ENCODE peak calls at places on chromosomes 6 and 20, in five cellular contexts. F is K562, I is testis, M is gastrocnemius medialis, P is adrenal gland. K is an unnamed sample.

GRCh38 chr20:17959257-17959627 is 9.4 kb downstream of the SNX5 start:
- DNase-seq in I (no peak), P (no peak), M (no peak), F (no peak), K (no peak)

GRCh38 chr6:6674872-6675271 is 86.4 kb downstream of the LY86 start:
- DNase-seq in P (no peak), M (no peak), I (peak), F (peak), K (peak)

GRCh38 chr6:35321091-35321490 is 21.3 kb upstream of the PPARD start:
- DNase-seq in P (no peak), I (no peak), F (no peak), M (no peak), K (no peak)

GRCh38 chr20:48614593-48615274 is 213.1 kb downstream of the PREX1 start:
- DNase-seq in M (no peak), F (no peak), P (no peak), I (no peak), K (no peak)

GRCh38 chr6:22413681-22414305 is 117.0 kb upstream of the PRL start:
- DNase-seq in P (no peak), I (no peak), F (no peak), M (no peak), K (no peak)

GRCh38 chr20:8940311-8940710 is 128.6 kb upstream of the PLCB4 start:
- DNase-seq in P (peak), F (no peak), I (no peak), M (peak), K (no peak)

GRCh38 chr20:49482621-49483017 is at the start of gene KCNB1:
- DNase-seq in F (peak), M (peak), P (peak), I (peak), K (peak)

GRCh38 chr6:156190270-156190669 is 586.9 kb upstream of the ARID1B start:
- DNase-seq in F (no peak), P (no peak), I (no peak), M (no peak), K (no peak)

GRCh38 chr6:24574809-24575208 is 71.2 kb downstream of the KIAA0319 start:
- DNase-seq in M (no peak), F (no peak), P (no peak), I (no peak), K (no peak)

GRCh38 chr6:161101517-161101916 is 109.9 kb downstream of the MAP3K4 start:
- DNase-seq in P (no peak), I (no peak), F (no peak), M (no peak), K (peak)

GRCh38 chr6:36441307-36441894 is 1.3 kb downstream of the PXT1 start:
- DNase-seq in P (peak), M (peak), F (peak), I (peak), K (peak)

GRCh38 chr6:88246654-88247053 is 80.5 kb upstream of the CNR1 start:
- DNase-seq in F (peak), M (no peak), P (no peak), I (no peak), K (peak)

GRCh38 chr6:11500008-11500407 is 37.5 kb upstream of the TMEM170B start:
- DNase-seq in I (no peak), P (no peak), M (no peak), F (no peak), K (no peak)

GRCh38 chr20:62962891-62963613 is 10.5 kb downstream of the SLC17A9 start:
- DNase-seq in I (no peak), F (no peak), M (no peak), P (no peak), K (no peak)

GRCh38 chr20:33441142-33441955 is 2.2 kb downstream of the SNTA1 start:
- DNase-seq in P (peak), I (peak), M (no peak), F (peak), K (no peak)

GRCh38 chr6:43090557-43090952 is 14.4 kb downstream of the PTK7 start:
- DNase-seq in M (no peak), I (no peak), F (no peak), P (no peak), K (no peak)

GRCh38 chr6:26361544-26361943 is 3.5 kb upstream of the BTN3A2 start:
- DNase-seq in I (no peak), F (no peak), P (no peak), M (no peak), K (no peak)

GRCh38 chr6:112936476-112936875 is 589.3 kb downstream of the RFPL4B start:
- DNase-seq in P (no peak), M (no peak), I (no peak), F (no peak), K (no peak)

GRCh38 chr6:157813757-157814455 is 9.1 kb upstream of the SNX9 start:
- DNase-seq in F (no peak), M (no peak), P (peak), I (no peak), K (no peak)

GRCh38 chr6:17485181-17485580 is 91.8 kb downstream of the CAP2 start:
- DNase-seq in I (no peak), F (no peak), P (no peak), M (peak), K (no peak)

GRCh38 chr6:15796844-15797243 is 134.0 kb upstream of the DTNBP1 start:
- DNase-seq in M (no peak), F (no peak), P (no peak), I (no peak), K (no peak)

GRCh38 chr6:1075444-1075843 is 236.5 kb upstream of the FOXQ1 start:
- DNase-seq in P (no peak), M (no peak), I (no peak), F (no peak), K (no peak)

GRCh38 chr6:128601060-128601459 is 80.7 kb upstream of the PTPRK start:
- DNase-seq in M (no peak), I (no peak), F (no peak), P (no peak), K (no peak)

GRCh38 chr6:85192186-85192585 is 257.7 kb upstream of the NT5E start:
- DNase-seq in F (no peak), M (no peak), I (no peak), P (no peak), K (no peak)

GRCh38 chr20:11261533-11262000 is 587.8 kb upstream of the JAG1 start:
- DNase-seq in I (no peak), M (no peak), P (no peak), F (no peak), K (no peak)

GRCh38 chr6:143368426-143368825 is 82.1 kb downstream of the ADAT2 start:
- DNase-seq in F (no peak), M (no peak), I (no peak), P (no peak), K (peak)

GRCh38 chr20:56722042-56722441 is 92.9 kb downstream of the TFAP2C start:
- DNase-seq in P (peak), I (no peak), F (no peak), M (peak), K (no peak)

GRCh38 chr6:135701426-135701825 is 150.1 kb upstream of the PDE7B start:
- DNase-seq in P (no peak), F (no peak), M (no peak), I (no peak), K (no peak)

GRCh38 chr6:31007694-31008093 is 2.6 kb upstream of the MUC22 start:
- DNase-seq in P (no peak), F (no peak), M (no peak), I (no peak), K (no peak)

GRCh38 chr6:170111816-170112582 is 178.9 kb downstream of the DLL1 start:
- DNase-seq in F (no peak), P (no peak), I (peak), M (no peak), K (no peak)

GRCh38 chr6:43836507-43836906 is 66.5 kb downstream of the VEGFA start:
- DNase-seq in M (no peak), F (peak), I (no peak), P (no peak), K (peak)

GRCh38 chr6:152634773-152635172 is 2.4 kb downstream of the SYNE1 start:
- DNase-seq in F (no peak), I (peak), M (no peak), P (no peak), K (no peak)

GRCh38 chr6:152632383-152632782 is 4.8 kb downstream of the SYNE1 start:
- DNase-seq in F (no peak), I (no peak), P (no peak), M (no peak), K (no peak)

GRCh38 chr6:152636675-152637421 is at the start of gene SYNE1:
- DNase-seq in F (no peak), M (no peak), P (peak), I (peak), K (no peak)

GRCh38 chr6:152637422-152638047 is 373 bp upstream of the SYNE1 start:
- DNase-seq in M (no peak), F (no peak), P (no peak), I (no peak), K (no peak)

GRCh38 chr6:152635949-152636674 is 1.1 kb downstream of the SYNE1 start:
- DNase-seq in M (no peak), I (peak), F (no peak), P (peak), K (no peak)
- TF ChIP-seq POLR2A in M (no peak), I (no peak), F (no peak), P (peak), K (no peak)

DNA sequence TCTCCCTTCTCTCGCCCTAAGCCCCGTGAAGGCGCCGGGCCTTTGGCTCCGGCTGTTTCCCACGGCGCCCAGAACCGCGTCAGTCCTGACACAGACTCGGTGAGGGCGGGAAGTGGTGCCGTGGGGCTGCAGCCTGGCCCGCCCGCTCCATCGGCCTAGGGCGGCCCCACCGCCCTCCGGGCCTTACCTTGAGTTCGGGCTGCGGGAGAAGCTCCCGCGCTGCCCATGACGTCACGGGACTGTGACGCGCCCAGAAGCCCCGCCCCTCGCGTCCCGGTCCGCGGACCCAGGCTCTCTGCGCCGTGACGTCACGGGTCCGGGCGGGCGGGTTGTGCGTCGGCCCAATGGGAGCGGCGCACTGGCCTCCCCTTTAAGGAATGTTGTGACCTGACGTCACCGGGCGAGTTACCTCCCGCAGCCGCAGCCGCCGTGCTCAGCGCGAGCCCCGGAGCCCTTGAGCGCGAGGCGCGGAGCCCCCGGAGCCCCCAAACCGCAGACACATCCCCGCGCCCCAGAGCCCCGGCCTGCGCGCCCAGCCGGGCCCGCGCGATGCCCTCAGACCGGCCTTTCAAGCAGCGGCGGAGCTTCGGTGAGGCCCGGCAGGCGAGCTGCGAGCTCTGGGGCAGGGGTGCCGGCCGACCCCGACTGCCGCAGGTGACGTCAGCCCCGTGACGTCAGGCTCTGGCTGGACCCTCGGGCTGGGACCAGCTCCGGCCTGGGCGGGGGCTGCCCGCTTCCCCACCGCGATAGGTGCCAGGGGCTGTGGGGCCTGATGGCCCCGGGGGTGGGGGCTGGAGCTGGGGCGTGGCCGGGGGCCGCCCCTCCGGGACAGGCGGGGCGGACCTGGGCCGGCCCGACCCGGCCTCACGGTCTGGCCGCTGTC is at the start of gene MAP1LC3A:
- DNase-seq in P (peak), M (peak), F (peak), I (peak), K (peak)
- TF ChIP-seq POLR2A in P (peak), M (peak), F (no peak), I (peak), K (peak)

GRCh38 chr20:44054118-44054517 is 132.9 kb downstream of the JPH2 start:
- DNase-seq in M (no peak), F (no peak), P (no peak), I (no peak), K (no peak)
- TF ChIP-seq POLR2A in M (no peak), F (no peak), P (no peak), I (no peak), K (no peak)

DNA sequence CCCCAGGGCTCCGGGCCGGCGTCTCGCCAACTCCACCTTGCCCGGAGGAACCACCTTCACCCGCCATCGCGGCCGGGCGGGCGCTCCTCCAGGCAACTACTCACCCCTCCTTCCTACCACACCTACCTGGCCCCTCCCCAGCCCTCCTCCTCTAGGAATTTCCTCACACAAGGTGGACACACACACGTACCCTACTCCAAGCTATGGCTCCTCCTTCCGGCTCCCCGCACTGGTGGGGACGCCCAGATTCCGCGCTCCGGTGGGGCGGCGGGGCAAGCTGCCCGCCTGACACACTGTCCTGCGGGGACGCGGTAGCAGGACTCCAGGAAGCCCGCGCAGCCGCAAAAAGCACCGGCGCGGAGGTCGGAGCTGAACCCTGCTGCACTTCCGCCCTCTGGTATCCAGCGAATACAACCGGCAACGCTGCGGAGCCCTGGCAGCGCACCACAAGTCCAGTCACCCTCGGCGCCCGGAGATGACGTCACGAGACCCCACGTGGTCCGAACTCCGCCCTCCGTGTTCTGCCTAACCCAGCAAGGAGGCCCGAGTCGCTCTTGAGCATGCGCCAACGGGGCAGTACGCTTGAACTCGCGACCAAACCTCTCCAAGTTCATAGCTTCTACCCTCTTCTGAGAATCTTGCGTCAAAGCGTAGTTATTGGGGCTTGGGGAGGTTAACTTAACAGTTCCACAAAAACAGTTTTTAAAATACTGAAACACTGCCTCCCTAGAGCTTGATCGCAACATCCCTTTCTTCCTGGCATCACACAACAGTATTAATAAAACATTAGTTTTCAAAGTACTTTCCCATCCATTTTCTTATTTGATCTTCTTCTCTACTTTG is at the start of gene ATG5:
- DNase-seq in I (peak), F (peak), M (peak), P (peak), K (peak)
- TF ChIP-seq POLR2A in I (peak), F (peak), M (peak), P (peak), K (peak)

K was measured in erythroblast.